ENCODE peak calls at places on chromosomes 13 and 19, in eight cellular contexts. U is pancreas, L is A549, Z is mucosa of descending colon, X is fibroblast of mammary gland, M is IMR-90, A is HFF-Myc, S is left ventricle myocardium inferior. F is an unnamed sample.

GRCh38 chr19:29537601-29538000 is 11.8 kb downstream of the VSTM2B start:
- DNase-seq in U (no peak), L (no peak), Z (no peak), X (no peak), M (no peak), A (no peak), S (no peak), F (no peak)

GRCh38 chr19:45396389-45397260 is 8.2 kb downstream of the PPP1R13L start:
- DNase-seq in U (no peak), L (no peak), Z (no peak), X (no peak), M (no peak), A (no peak), S (no peak), F (no peak)

GRCh38 chr13:28329395-28330158 is 165.4 kb downstream of the FLT1 start:
- DNase-seq in U (no peak), L (no peak), Z (no peak), X (peak), M (peak), A (peak), S (no peak), F (peak)

GRCh38 chr13:110490009-110490770 is 71.3 kb downstream of the RAB20 start:
- DNase-seq in U (no peak), L (no peak), Z (no peak), X (no peak), M (no peak), A (no peak), S (no peak), F (no peak)

GRCh38 chr19:30692517-30692870 is 320.3 kb downstream of the ZNF536 start:
- DNase-seq in U (no peak), L (no peak), Z (no peak), X (no peak), M (no peak), A (no peak), S (no peak), F (no peak)

GRCh38 chr19:10270616-10271394 is at the start of gene ICAM1:
- DNase-seq in U (peak), L (no peak), Z (peak), X (peak), M (peak), A (no peak), S (peak), F (peak)

GRCh38 chr19:29882719-29883105 is 59.3 kb upstream of the URI1 start:
- DNase-seq in U (no peak), L (no peak), Z (no peak), X (no peak), M (no peak), A (no peak), S (no peak), F (no peak)

GRCh38 chr13:107210216-107211010 is 642.5 kb upstream of the ARGLU1 start:
- DNase-seq in U (no peak), L (no peak), Z (peak), X (peak), M (peak), A (no peak), S (no peak), F (peak)

GRCh38 chr19:19627716-19628498 is at the start of gene LPAR2:
- DNase-seq in U (peak), L (peak), Z (peak), X (no peak), M (no peak), A (no peak), S (no peak), F (no peak)

GRCh38 chr19:58361900-58362271 is 665 bp downstream of the ZNF497 start:
- DNase-seq in U (peak), L (peak), Z (no peak), X (peak), M (peak), A (no peak), S (peak), F (no peak)
- TF ChIP-seq CTCF in U (no peak), L (no peak), Z (no peak), X (no peak), M (no peak), A (no peak), S (no peak), F (no peak)

DNA sequence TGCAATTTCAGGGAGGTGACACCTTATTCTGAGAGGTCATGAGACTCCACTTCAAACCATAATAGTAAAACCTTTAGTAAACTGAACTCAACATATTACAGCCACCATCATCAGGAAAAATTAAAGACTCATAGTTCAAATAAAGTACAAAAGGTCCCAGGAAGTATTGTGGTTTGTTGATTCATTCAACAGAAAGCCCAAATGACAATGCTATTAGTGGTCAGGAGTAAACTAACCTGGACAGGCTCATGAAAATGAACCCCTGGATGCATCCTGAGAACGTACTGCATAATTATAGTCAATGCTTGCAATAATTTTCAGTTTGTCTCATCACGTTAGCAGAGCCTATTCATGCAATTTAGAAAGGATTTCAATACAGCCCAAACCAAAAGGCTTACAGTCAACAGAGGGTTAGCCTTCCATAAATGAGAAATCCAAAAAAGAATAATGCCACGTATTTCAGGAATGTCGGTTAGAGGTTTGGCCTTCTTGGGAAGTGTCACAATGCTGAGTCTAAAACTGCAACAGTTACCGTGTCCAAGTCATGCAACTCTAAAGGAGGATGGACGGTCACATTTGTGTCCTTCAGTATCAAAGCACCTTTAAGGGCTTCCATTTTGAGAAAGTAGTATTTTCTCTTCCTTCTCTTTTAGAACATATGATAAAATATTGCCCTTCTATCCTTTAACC is 280.8 kb downstream of the ABCC4 start:
- DNase-seq in U (no peak), L (no peak), Z (no peak), X (peak), M (no peak), A (no peak), S (no peak), F (peak)
- H3K4me3 ChIP-seq in U (no peak), L (no peak), Z (no peak), X (no peak), M (no peak), A (no peak), S (no peak), F (no peak)

GRCh38 chr19:2495651-2496316 is 19.9 kb downstream of the GADD45B start:
- DNase-seq in U (peak), L (no peak), Z (peak), X (no peak), M (no peak), A (no peak), S (no peak), F (peak)
- TF ChIP-seq CTCF in U (no peak), L (no peak), Z (no peak), X (no peak), M (no peak), A (no peak), S (no peak), F (no peak)

GRCh38 chr13:29936051-29936813 is 85.8 kb upstream of the UBL3 start:
- DNase-seq in U (no peak), L (no peak), Z (no peak), X (no peak), M (no peak), A (no peak), S (no peak), F (no peak)

GRCh38 chr13:29936961-29937360 is 86.5 kb upstream of the UBL3 start:
- DNase-seq in U (no peak), L (no peak), Z (no peak), X (no peak), M (no peak), A (no peak), S (no peak), F (no peak)

GRCh38 chr13:29937379-29937778 is 87.0 kb upstream of the UBL3 start:
- DNase-seq in U (no peak), L (no peak), Z (no peak), X (no peak), M (no peak), A (no peak), S (no peak), F (no peak)

GRCh38 chr13:29934531-29935308 is 84.3 kb upstream of the UBL3 start:
- DNase-seq in U (no peak), L (no peak), Z (no peak), X (no peak), M (no peak), A (no peak), S (no peak), F (no peak)

GRCh38 chr13:29935309-29935981 is 85.0 kb upstream of the UBL3 start:
- DNase-seq in U (no peak), L (no peak), Z (peak), X (no peak), M (no peak), A (no peak), S (no peak), F (no peak)
- H3K4me3 ChIP-seq in U (no peak), L (no peak), Z (no peak), X (no peak), M (no peak), A (no peak), S (no peak), F (no peak)

DNA sequence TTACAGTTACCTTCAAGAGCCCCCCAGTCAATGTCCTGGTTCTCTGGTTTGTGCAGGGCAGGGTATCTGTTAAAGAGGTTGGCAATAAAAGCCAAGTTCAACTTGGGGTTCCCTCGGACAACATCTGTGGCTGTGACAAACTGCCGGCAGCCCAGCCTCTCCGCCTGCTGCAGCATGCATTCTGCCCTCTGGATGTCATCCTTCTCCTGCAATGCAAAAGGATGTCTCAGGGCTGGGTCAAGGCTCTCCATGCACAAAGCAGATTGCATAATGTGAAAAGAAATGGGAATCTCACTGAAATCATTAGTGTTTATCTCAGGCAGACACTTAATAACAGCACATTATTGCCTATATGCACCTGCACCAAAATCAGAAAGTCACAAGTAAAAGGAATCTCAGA is 35.1 kb downstream of the LCP1 start:
- DNase-seq in U (no peak), L (no peak), Z (no peak), X (peak), M (no peak), A (no peak), S (no peak), F (peak)
- TF ChIP-seq CTCF in U (no peak), L (peak), Z (no peak), X (peak), M (no peak), A (peak), S (no peak), F (peak)

DNA sequence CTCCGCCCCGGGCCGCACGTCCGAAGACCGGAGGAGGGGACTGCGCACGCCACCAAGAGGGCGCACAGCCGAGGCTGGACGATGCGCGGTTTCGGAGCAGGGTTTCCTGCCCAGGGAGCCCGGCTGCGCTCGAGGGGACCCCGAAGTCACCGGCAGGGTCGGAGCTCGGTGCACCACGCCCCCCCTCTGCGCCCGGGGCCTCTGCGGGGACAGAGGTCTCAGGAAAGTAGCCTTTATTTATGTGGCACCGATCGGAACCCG is 108.9 kb upstream of the DOCK9 start:
- DNase-seq in U (peak), L (peak), Z (no peak), X (peak), M (no peak), A (no peak), S (peak), F (no peak)
- H3K4me3 ChIP-seq in U (peak), L (peak), Z (peak), X (peak), M (peak), A (peak), S (peak), F (peak)